ENCODE peak calls at places on chromosomes 16 and 17, in ten cellular contexts. One of them, this sample, is unnamed. For H3K9me3 and H3K36me3, the result is how much of the 10 kb centered on the place peaks cover.

GRCh38 chr16:2026461-2027023 is at the start of gene NHERF2:
- DNase-seq in breast epithelium: no peak
- DNase-seq in mammary epithelial cell: no peak
- DNase-seq in heart right ventricle: peak
- DNase-seq in trophoblast cell: no peak
- DNase-seq in iPS DF 6.9: no peak
- DNase-seq in adrenal gland: peak
- DNase-seq in pancreas: peak
- DNase-seq in CD4-positive, CD25-positive, alpha-beta regulatory T cell: no peak
- DNase-seq in tibial nerve: no peak
- DNase-seq in this sample: no peak

GRCh38 chr17:6670999-6671398 is 19.4 kb downstream of the C17orf100 start:
- DNase-seq in breast epithelium: no peak
- DNase-seq in trophoblast cell: no peak
- DNase-seq in iPS DF 6.9: no peak
- DNase-seq in CD4-positive, CD25-positive, alpha-beta regulatory T cell: no peak
- DNase-seq in mammary epithelial cell: no peak
- DNase-seq in tibial nerve: no peak
- DNase-seq in adrenal gland: no peak
- DNase-seq in heart right ventricle: no peak
- DNase-seq in pancreas: no peak
- DNase-seq in this sample: no peak

GRCh38 chr17:42180922-42181850 is at the start of gene KCNH4:
- DNase-seq in trophoblast cell: peak
- DNase-seq in tibial nerve: peak
- DNase-seq in iPS DF 6.9: no peak
- DNase-seq in CD4-positive, CD25-positive, alpha-beta regulatory T cell: peak
- DNase-seq in breast epithelium: peak
- DNase-seq in heart right ventricle: peak
- DNase-seq in adrenal gland: peak
- DNase-seq in pancreas: peak
- DNase-seq in mammary epithelial cell: peak
- DNase-seq in this sample: peak

GRCh38 chr17:29720471-29720990 is 97.8 kb upstream of the CORO6 start:
- DNase-seq in adrenal gland: no peak
- DNase-seq in mammary epithelial cell: no peak
- DNase-seq in tibial nerve: no peak
- DNase-seq in pancreas: no peak
- DNase-seq in trophoblast cell: no peak
- DNase-seq in CD4-positive, CD25-positive, alpha-beta regulatory T cell: no peak
- DNase-seq in heart right ventricle: no peak
- DNase-seq in breast epithelium: no peak
- DNase-seq in iPS DF 6.9: no peak
- DNase-seq in this sample: no peak

GRCh38 chr17:50173335-50173941 is 7.6 kb downstream of the SGCA start:
- DNase-seq in trophoblast cell: no peak
- DNase-seq in pancreas: no peak
- DNase-seq in adrenal gland: no peak
- DNase-seq in tibial nerve: peak
- DNase-seq in heart right ventricle: peak
- DNase-seq in iPS DF 6.9: no peak
- DNase-seq in CD4-positive, CD25-positive, alpha-beta regulatory T cell: no peak
- DNase-seq in breast epithelium: no peak
- DNase-seq in mammary epithelial cell: peak
- DNase-seq in this sample: peak

GRCh38 chr16:15639061-15639568 is 3.8 kb downstream of the MARF1 start:
- DNase-seq in trophoblast cell: no peak
- DNase-seq in pancreas: no peak
- DNase-seq in mammary epithelial cell: no peak
- DNase-seq in CD4-positive, CD25-positive, alpha-beta regulatory T cell: peak
- DNase-seq in adrenal gland: no peak
- DNase-seq in iPS DF 6.9: no peak
- DNase-seq in breast epithelium: no peak
- DNase-seq in heart right ventricle: no peak
- DNase-seq in tibial nerve: no peak
- DNase-seq in this sample: no peak

GRCh38 chr17:76268015-76268749 is 3.0 kb downstream of the UBALD2 start:
- DNase-seq in adrenal gland: no peak
- DNase-seq in pancreas: peak
- DNase-seq in tibial nerve: peak
- DNase-seq in mammary epithelial cell: peak
- DNase-seq in iPS DF 6.9: no peak
- DNase-seq in trophoblast cell: peak
- DNase-seq in heart right ventricle: peak
- DNase-seq in breast epithelium: peak
- DNase-seq in CD4-positive, CD25-positive, alpha-beta regulatory T cell: no peak
- DNase-seq in this sample: peak

GRCh38 chr17:67157732-67158639 is 87.0 kb downstream of the HELZ start:
- DNase-seq in pancreas: no peak
- DNase-seq in iPS DF 6.9: no peak
- DNase-seq in trophoblast cell: no peak
- DNase-seq in mammary epithelial cell: no peak
- DNase-seq in tibial nerve: no peak
- DNase-seq in CD4-positive, CD25-positive, alpha-beta regulatory T cell: no peak
- DNase-seq in heart right ventricle: no peak
- DNase-seq in breast epithelium: no peak
- DNase-seq in adrenal gland: no peak
- DNase-seq in this sample: no peak

GRCh38 chr16:11672206-11673090 is 4.2 kb downstream of the SNN start:
- DNase-seq in CD4-positive, CD25-positive, alpha-beta regulatory T cell: peak
- DNase-seq in mammary epithelial cell: no peak
- DNase-seq in trophoblast cell: no peak
- DNase-seq in tibial nerve: no peak
- DNase-seq in adrenal gland: no peak
- DNase-seq in heart right ventricle: peak
- DNase-seq in iPS DF 6.9: no peak
- DNase-seq in pancreas: no peak
- DNase-seq in breast epithelium: no peak
- DNase-seq in this sample: no peak

DNA sequence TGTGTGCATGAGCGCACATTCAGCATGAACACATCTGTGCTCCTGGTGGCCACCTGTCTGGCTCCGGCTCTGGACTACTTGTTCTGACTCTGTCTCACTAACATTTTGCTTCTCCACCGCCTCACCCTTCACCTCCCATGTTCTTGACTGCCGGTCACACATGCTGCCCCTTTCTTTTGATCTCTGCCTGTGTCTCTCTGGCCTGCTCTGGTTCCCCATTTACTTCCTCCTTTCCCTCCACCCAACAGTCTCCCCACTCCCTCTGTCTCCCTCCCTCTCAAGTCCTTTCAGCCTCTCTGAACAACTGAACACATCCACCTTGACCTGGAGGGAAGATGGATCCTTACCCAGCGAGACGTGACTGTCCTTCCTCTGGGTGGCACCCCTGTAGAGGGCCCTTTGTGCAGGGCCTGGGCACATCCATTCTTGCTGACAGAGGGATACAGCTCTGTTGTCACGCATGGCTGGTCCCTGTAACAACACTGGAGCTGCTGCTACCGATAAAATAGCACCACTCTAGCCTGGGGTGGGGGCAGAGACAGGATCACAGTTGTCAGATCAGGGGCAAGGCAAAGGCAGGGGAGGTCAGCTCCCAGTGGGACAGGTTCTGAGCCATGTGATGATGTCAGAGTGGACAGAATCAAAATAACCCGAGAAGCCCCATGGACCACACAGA is 11.0 kb downstream of the ZSCAN32 start:
- DNase-seq in adrenal gland: no peak
- DNase-seq in mammary epithelial cell: no peak
- DNase-seq in CD4-positive, CD25-positive, alpha-beta regulatory T cell: no peak
- DNase-seq in breast epithelium: no peak
- DNase-seq in pancreas: no peak
- DNase-seq in heart right ventricle: no peak
- DNase-seq in iPS DF 6.9: no peak
- DNase-seq in trophoblast cell: no peak
- DNase-seq in tibial nerve: no peak
- DNase-seq in this sample: no peak
- H3K9me3 ChIP-seq in adrenal gland: under half
- H3K9me3 ChIP-seq in mammary epithelial cell: under half
- H3K9me3 ChIP-seq in CD4-positive, CD25-positive, alpha-beta regulatory T cell: half or more
- H3K9me3 ChIP-seq in breast epithelium: half or more
- H3K9me3 ChIP-seq in pancreas: under half
- H3K9me3 ChIP-seq in heart right ventricle: under half
- H3K9me3 ChIP-seq in iPS DF 6.9: under half
- H3K9me3 ChIP-seq in trophoblast cell: under half
- H3K9me3 ChIP-seq in tibial nerve: half or more
- H3K9me3 ChIP-seq in this sample: under half

GRCh38 chr17:71548540-71549190 is 572.2 kb upstream of the SOX9 start:
- DNase-seq in CD4-positive, CD25-positive, alpha-beta regulatory T cell: no peak
- DNase-seq in iPS DF 6.9: no peak
- DNase-seq in mammary epithelial cell: peak
- DNase-seq in heart right ventricle: no peak
- DNase-seq in breast epithelium: no peak
- DNase-seq in trophoblast cell: no peak
- DNase-seq in pancreas: no peak
- DNase-seq in adrenal gland: no peak
- DNase-seq in tibial nerve: no peak
- DNase-seq in this sample: no peak

GRCh38 chr17:71546369-71546864 is 574.4 kb upstream of the SOX9 start:
- DNase-seq in CD4-positive, CD25-positive, alpha-beta regulatory T cell: no peak
- DNase-seq in trophoblast cell: no peak
- DNase-seq in iPS DF 6.9: no peak
- DNase-seq in heart right ventricle: no peak
- DNase-seq in adrenal gland: no peak
- DNase-seq in tibial nerve: no peak
- DNase-seq in breast epithelium: no peak
- DNase-seq in pancreas: no peak
- DNase-seq in mammary epithelial cell: no peak
- DNase-seq in this sample: no peak

GRCh38 chr17:71547904-71548303 is 572.9 kb upstream of the SOX9 start:
- DNase-seq in mammary epithelial cell: no peak
- DNase-seq in adrenal gland: no peak
- DNase-seq in iPS DF 6.9: no peak
- DNase-seq in trophoblast cell: no peak
- DNase-seq in breast epithelium: no peak
- DNase-seq in heart right ventricle: no peak
- DNase-seq in pancreas: no peak
- DNase-seq in CD4-positive, CD25-positive, alpha-beta regulatory T cell: no peak
- DNase-seq in tibial nerve: no peak
- DNase-seq in this sample: no peak

GRCh38 chr17:71553381-71553780 is 567.4 kb upstream of the SOX9 start:
- DNase-seq in iPS DF 6.9: no peak
- DNase-seq in pancreas: no peak
- DNase-seq in CD4-positive, CD25-positive, alpha-beta regulatory T cell: no peak
- DNase-seq in heart right ventricle: no peak
- DNase-seq in tibial nerve: no peak
- DNase-seq in breast epithelium: no peak
- DNase-seq in trophoblast cell: no peak
- DNase-seq in mammary epithelial cell: no peak
- DNase-seq in adrenal gland: no peak
- DNase-seq in this sample: no peak

DNA sequence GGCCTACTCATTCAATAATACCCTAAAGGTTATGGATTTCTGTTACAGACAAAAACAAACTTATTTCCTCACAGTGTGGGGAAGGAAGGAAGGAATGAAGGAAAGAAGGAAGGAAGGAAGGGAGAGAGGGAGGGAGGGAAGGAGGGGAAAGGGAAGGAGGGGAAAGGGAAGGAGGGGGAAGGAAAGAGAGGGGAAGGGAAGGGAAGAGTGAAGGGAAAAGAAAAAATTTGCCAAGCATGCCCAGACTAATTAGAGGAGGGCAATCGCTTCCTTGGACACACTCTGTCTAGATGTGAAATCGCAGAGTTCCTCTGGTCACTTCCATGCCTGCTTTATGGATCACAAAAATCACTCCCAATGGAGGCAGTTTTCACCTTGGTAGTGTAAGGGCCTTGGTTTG is 570.1 kb upstream of the SOX9 start:
- DNase-seq in adrenal gland: no peak
- DNase-seq in breast epithelium: no peak
- DNase-seq in mammary epithelial cell: no peak
- DNase-seq in trophoblast cell: no peak
- DNase-seq in tibial nerve: no peak
- DNase-seq in pancreas: no peak
- DNase-seq in CD4-positive, CD25-positive, alpha-beta regulatory T cell: no peak
- DNase-seq in iPS DF 6.9: no peak
- DNase-seq in heart right ventricle: no peak
- DNase-seq in this sample: no peak
- H3K4me3 ChIP-seq in adrenal gland: no peak
- H3K4me3 ChIP-seq in breast epithelium: no peak
- H3K4me3 ChIP-seq in mammary epithelial cell: no peak
- H3K4me3 ChIP-seq in trophoblast cell: no peak
- H3K4me3 ChIP-seq in tibial nerve: no peak
- H3K4me3 ChIP-seq in pancreas: no peak
- H3K4me3 ChIP-seq in CD4-positive, CD25-positive, alpha-beta regulatory T cell: no peak
- H3K4me3 ChIP-seq in iPS DF 6.9: no peak
- H3K4me3 ChIP-seq in heart right ventricle: no peak
- H3K4me3 ChIP-seq in this sample: no peak

GRCh38 chr16:84063972-84064371 is 21.4 kb upstream of the SLC38A8 start:
- DNase-seq in trophoblast cell: no peak
- DNase-seq in tibial nerve: no peak
- DNase-seq in mammary epithelial cell: no peak
- DNase-seq in breast epithelium: no peak
- DNase-seq in heart right ventricle: no peak
- DNase-seq in iPS DF 6.9: no peak
- DNase-seq in pancreas: no peak
- DNase-seq in adrenal gland: no peak
- DNase-seq in CD4-positive, CD25-positive, alpha-beta regulatory T cell: no peak
- DNase-seq in this sample: no peak
- H3K36me3 ChIP-seq in trophoblast cell: half or more
- H3K36me3 ChIP-seq in tibial nerve: under half
- H3K36me3 ChIP-seq in mammary epithelial cell: under half
- H3K36me3 ChIP-seq in breast epithelium: under half
- H3K36me3 ChIP-seq in heart right ventricle: under half
- H3K36me3 ChIP-seq in iPS DF 6.9: under half
- H3K36me3 ChIP-seq in pancreas: under half
- H3K36me3 ChIP-seq in adrenal gland: under half
- H3K36me3 ChIP-seq in CD4-positive, CD25-positive, alpha-beta regulatory T cell: half or more
- H3K36me3 ChIP-seq in this sample: under half

GRCh38 chr17:83161298-83162034 is 82.1 kb downstream of the METRNL start:
- DNase-seq in tibial nerve: no peak
- DNase-seq in adrenal gland: no peak
- DNase-seq in CD4-positive, CD25-positive, alpha-beta regulatory T cell: no peak
- DNase-seq in heart right ventricle: no peak
- DNase-seq in breast epithelium: peak
- DNase-seq in pancreas: no peak
- DNase-seq in mammary epithelial cell: no peak
- DNase-seq in iPS DF 6.9: no peak
- DNase-seq in trophoblast cell: no peak
- DNase-seq in this sample: no peak

GRCh38 chr17:83156408-83156807 is 77.0 kb downstream of the METRNL start:
- DNase-seq in pancreas: no peak
- DNase-seq in adrenal gland: no peak
- DNase-seq in CD4-positive, CD25-positive, alpha-beta regulatory T cell: no peak
- DNase-seq in heart right ventricle: no peak
- DNase-seq in breast epithelium: no peak
- DNase-seq in mammary epithelial cell: no peak
- DNase-seq in iPS DF 6.9: no peak
- DNase-seq in trophoblast cell: no peak
- DNase-seq in tibial nerve: no peak
- DNase-seq in this sample: no peak

GRCh38 chr17:83162035-83162745 is 82.8 kb downstream of the METRNL start:
- DNase-seq in heart right ventricle: no peak
- DNase-seq in CD4-positive, CD25-positive, alpha-beta regulatory T cell: no peak
- DNase-seq in trophoblast cell: no peak
- DNase-seq in mammary epithelial cell: no peak
- DNase-seq in breast epithelium: peak
- DNase-seq in adrenal gland: no peak
- DNase-seq in iPS DF 6.9: no peak
- DNase-seq in pancreas: no peak
- DNase-seq in tibial nerve: no peak
- DNase-seq in this sample: peak

GRCh38 chr17:83160443-83161297 is 81.3 kb downstream of the METRNL start:
- DNase-seq in iPS DF 6.9: no peak
- DNase-seq in tibial nerve: no peak
- DNase-seq in adrenal gland: no peak
- DNase-seq in CD4-positive, CD25-positive, alpha-beta regulatory T cell: no peak
- DNase-seq in mammary epithelial cell: no peak
- DNase-seq in pancreas: no peak
- DNase-seq in trophoblast cell: no peak
- DNase-seq in breast epithelium: no peak
- DNase-seq in heart right ventricle: no peak
- DNase-seq in this sample: peak

GRCh38 chr17:83159204-83160049 is 80.0 kb downstream of the METRNL start:
- DNase-seq in pancreas: no peak
- DNase-seq in mammary epithelial cell: no peak
- DNase-seq in trophoblast cell: no peak
- DNase-seq in CD4-positive, CD25-positive, alpha-beta regulatory T cell: no peak
- DNase-seq in iPS DF 6.9: no peak
- DNase-seq in breast epithelium: peak
- DNase-seq in adrenal gland: no peak
- DNase-seq in tibial nerve: no peak
- DNase-seq in heart right ventricle: no peak
- DNase-seq in this sample: no peak
- H3K9me3 ChIP-seq in pancreas: under half
- H3K9me3 ChIP-seq in mammary epithelial cell: under half
- H3K9me3 ChIP-seq in trophoblast cell: under half
- H3K9me3 ChIP-seq in CD4-positive, CD25-positive, alpha-beta regulatory T cell: under half
- H3K9me3 ChIP-seq in iPS DF 6.9: under half
- H3K9me3 ChIP-seq in breast epithelium: under half
- H3K9me3 ChIP-seq in adrenal gland: under half
- H3K9me3 ChIP-seq in tibial nerve: under half
- H3K9me3 ChIP-seq in heart right ventricle: under half
- H3K9me3 ChIP-seq in this sample: under half

This sample was measured in aorta.